ENCODE peak calls at places on chromosomes 13 and 19, in ten cellular contexts. T, F, R, A, G, Y, J, V, L and E are unnamed samples.

GRCh38 chr13:84481958-84482357 is 599.7 kb upstream of the SLITRK1 start:
- DNase-seq in T (no peak), F (no peak), R (no peak), A (no peak), G (no peak), Y (no peak), J (no peak), V (no peak), L (peak), E (no peak)

GRCh38 chr13:66528903-66529576 is 701.1 kb downstream of the PCDH9 start:
- DNase-seq in T (no peak), F (no peak), R (no peak), A (no peak), G (no peak), Y (no peak), J (no peak), V (no peak), L (no peak), E (no peak)

GRCh38 chr19:35123573-35123972 is 8.0 kb downstream of the FXYD3 start:
- DNase-seq in T (peak), F (no peak), R (no peak), A (no peak), G (peak), Y (no peak), J (peak), V (no peak), L (no peak), E (no peak)

GRCh38 chr19:4060621-4061177 is 6.0 kb downstream of the ZBTB7A start:
- DNase-seq in T (peak), F (peak), R (no peak), A (no peak), G (no peak), Y (no peak), J (peak), V (no peak), L (no peak), E (no peak)

GRCh38 chr13:24162604-24163003 is 2.1 kb downstream of the SPATA13 start:
- DNase-seq in T (peak), F (no peak), R (no peak), A (no peak), G (no peak), Y (no peak), J (no peak), V (no peak), L (no peak), E (no peak)

GRCh38 chr19:23384166-23384565 is 11.1 kb downstream of the ZNF91 start:
- DNase-seq in T (no peak), F (no peak), R (no peak), A (no peak), G (no peak), Y (no peak), J (no peak), V (no peak), L (no peak), E (no peak)

GRCh38 chr19:47229674-47230121 is 1.3 kb downstream of the BBC3 start:
- DNase-seq in T (peak), F (peak), R (no peak), A (no peak), G (peak), Y (peak), J (no peak), V (peak), L (no peak), E (no peak)

GRCh38 chr13:75442736-75443234 is 39.2 kb downstream of the TBC1D4 start:
- DNase-seq in T (no peak), F (no peak), R (no peak), A (no peak), G (no peak), Y (no peak), J (peak), V (no peak), L (peak), E (no peak)

GRCh38 chr19:40671404-40671803 is 19.0 kb downstream of the NUMBL start:
- DNase-seq in T (no peak), F (no peak), R (no peak), A (no peak), G (no peak), Y (no peak), J (peak), V (peak), L (no peak), E (no peak)

GRCh38 chr13:66353664-66354063 is 876.5 kb downstream of the PCDH9 start:
- DNase-seq in T (peak), F (no peak), R (no peak), A (no peak), G (no peak), Y (no peak), J (no peak), V (no peak), L (peak), E (peak)

GRCh38 chr13:32205426-32206096 is 109.6 kb downstream of the ZAR1L start:
- DNase-seq in T (no peak), F (no peak), R (no peak), A (no peak), G (no peak), Y (no peak), J (no peak), V (no peak), L (peak), E (peak)

GRCh38 chr13:50410921-50411712 is 395.9 kb downstream of the KCNRG start:
- DNase-seq in T (no peak), F (peak), R (no peak), A (no peak), G (peak), Y (no peak), J (no peak), V (no peak), L (peak), E (no peak)

GRCh38 chr19:42595550-42596172 is 937 bp upstream of the CEACAM8 start:
- DNase-seq in T (no peak), F (no peak), R (no peak), A (no peak), G (no peak), Y (no peak), J (no peak), V (no peak), L (no peak), E (no peak)

GRCh38 chr13:75704942-75705320 is 68.8 kb downstream of the LMO7 start:
- DNase-seq in T (peak), F (no peak), R (no peak), A (peak), G (peak), Y (no peak), J (no peak), V (peak), L (no peak), E (peak)

GRCh38 chr13:21243045-21243842 is 66.8 kb downstream of the MRPL57 start:
- DNase-seq in T (peak), F (no peak), R (no peak), A (no peak), G (no peak), Y (no peak), J (no peak), V (no peak), L (no peak), E (no peak)

GRCh38 chr13:44653261-44653660 is 77.1 kb upstream of the TSC22D1 start:
- DNase-seq in T (no peak), F (no peak), R (no peak), A (no peak), G (no peak), Y (no peak), J (no peak), V (no peak), L (no peak), E (no peak)

GRCh38 chr13:49980266-49980665 is 16.6 kb upstream of the TRIM13 start:
- DNase-seq in T (no peak), F (no peak), R (no peak), A (no peak), G (no peak), Y (no peak), J (no peak), V (no peak), L (peak), E (no peak)

GRCh38 chr19:37362733-37363132 is 8.2 kb upstream of the ZNF527 start:
- DNase-seq in T (peak), F (peak), R (no peak), A (no peak), G (no peak), Y (no peak), J (no peak), V (no peak), L (peak), E (no peak)

GRCh38 chr19:29843180-29844051 is 31.6 kb downstream of the CCNE1 start:
- DNase-seq in T (peak), F (peak), R (no peak), A (peak), G (peak), Y (no peak), J (peak), V (no peak), L (peak), E (no peak)

GRCh38 chr13:51768378-51768921 is 35.5 kb downstream of the DHRS12 start:
- DNase-seq in T (no peak), F (peak), R (no peak), A (no peak), G (no peak), Y (no peak), J (no peak), V (no peak), L (no peak), E (no peak)

GRCh38 chr19:11495481-11495880 is 10.2 kb downstream of the ZNF653 start:
- DNase-seq in T (no peak), F (no peak), R (no peak), A (no peak), G (no peak), Y (no peak), J (no peak), V (no peak), L (no peak), E (no peak)

GRCh38 chr13:113207890-113208423 is 512 bp downstream of the PCID2 start:
- DNase-seq in T (peak), F (peak), R (no peak), A (peak), G (peak), Y (peak), J (peak), V (no peak), L (peak), E (no peak)

GRCh38 chr19:2289714-2290435 is 7.9 kb upstream of the PEAK3 start:
- DNase-seq in T (peak), F (peak), R (no peak), A (peak), G (no peak), Y (peak), J (peak), V (no peak), L (no peak), E (no peak)

GRCh38 chr19:46785980-46786235 is 2.5 kb downstream of the SLC1A5 start:
- DNase-seq in T (no peak), F (no peak), R (no peak), A (no peak), G (no peak), Y (no peak), J (no peak), V (no peak), L (no peak), E (no peak)

GRCh38 chr19:2249880-2250764 is 999 bp downstream of the AMH start:
- DNase-seq in T (no peak), F (peak), R (no peak), A (no peak), G (no peak), Y (no peak), J (no peak), V (no peak), L (no peak), E (no peak)

GRCh38 chr19:1580957-1581356 is 11.7 kb downstream of the MBD3 start:
- DNase-seq in T (no peak), F (no peak), R (no peak), A (no peak), G (no peak), Y (no peak), J (no peak), V (no peak), L (no peak), E (no peak)

GRCh38 chr19:53991224-53992113 is at the start of gene CACNG6:
- DNase-seq in T (no peak), F (peak), R (no peak), A (no peak), G (peak), Y (no peak), J (no peak), V (no peak), L (peak), E (no peak)

GRCh38 chr13:112891477-112892401 is 77.3 kb upstream of the MCF2L start:
- DNase-seq in T (no peak), F (peak), R (no peak), A (no peak), G (peak), Y (no peak), J (no peak), V (no peak), L (no peak), E (no peak)

GRCh38 chr13:108615241-108615640 is 14.2 kb upstream of the MYO16 start:
- DNase-seq in T (no peak), F (no peak), R (no peak), A (no peak), G (no peak), Y (no peak), J (no peak), V (no peak), L (no peak), E (no peak)

GRCh38 chr13:108609353-108609752 is 20.1 kb upstream of the MYO16 start:
- DNase-seq in T (no peak), F (no peak), R (no peak), A (no peak), G (no peak), Y (peak), J (no peak), V (no peak), L (peak), E (peak)

GRCh38 chr13:108606424-108606823 is 23.0 kb upstream of the MYO16 start:
- DNase-seq in T (no peak), F (no peak), R (no peak), A (no peak), G (no peak), Y (no peak), J (no peak), V (no peak), L (no peak), E (no peak)

GRCh38 chr13:108610517-108610916 is 18.9 kb upstream of the MYO16 start:
- DNase-seq in T (no peak), F (no peak), R (no peak), A (no peak), G (no peak), Y (no peak), J (no peak), V (no peak), L (no peak), E (no peak)
- H3K4me3 ChIP-seq in T (no peak), F (no peak), R (no peak), A (no peak), G (no peak), Y (no peak), J (no peak), V (no peak), L (no peak), E (no peak)

GRCh38 chr13:87810391-87810801 is 139.2 kb downstream of the SLITRK5 start:
- DNase-seq in T (peak), F (peak), R (no peak), A (peak), G (peak), Y (no peak), J (no peak), V (no peak), L (no peak), E (no peak)
- TF ChIP-seq CTCF in T (no peak), F (peak), R (no peak), A (no peak), G (peak), Y (no peak), J (no peak), V (no peak), L (no peak), E (no peak)

DNA sequence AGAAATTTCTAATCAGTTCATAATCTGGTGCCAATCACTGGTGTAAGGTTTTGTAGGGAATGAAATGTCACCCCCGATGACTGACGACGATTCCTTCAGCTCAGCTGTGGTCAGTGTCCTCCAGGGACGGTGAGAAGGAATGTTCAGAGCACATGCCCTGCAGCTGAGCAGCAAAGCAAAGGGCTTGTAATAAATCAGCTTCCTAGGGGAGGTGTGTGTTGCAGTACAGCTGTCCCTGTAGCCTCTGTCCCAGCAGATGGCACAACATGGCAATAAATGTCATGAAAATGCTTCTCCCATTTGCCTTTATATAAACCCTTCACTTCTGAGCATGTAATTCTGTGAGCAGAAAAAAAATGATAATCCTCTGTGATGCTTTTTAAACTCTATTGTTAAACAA is 102.4 kb downstream of the FAM216B start:
- DNase-seq in T (peak), F (peak), R (no peak), A (no peak), G (peak), Y (peak), J (no peak), V (no peak), L (peak), E (peak)
- H3K4me3 ChIP-seq in T (no peak), F (no peak), R (no peak), A (no peak), G (no peak), Y (no peak), J (no peak), V (no peak), L (no peak), E (no peak)

GRCh38 chr19:13260883-13261653 is 110.9 kb downstream of the IER2 start:
- DNase-seq in T (peak), F (no peak), R (no peak), A (no peak), G (peak), Y (peak), J (no peak), V (peak), L (peak), E (peak)
- TF ChIP-seq CTCF in T (no peak), F (no peak), R (no peak), A (no peak), G (peak), Y (no peak), J (no peak), V (no peak), L (no peak), E (no peak)

GRCh38 chr19:45764947-45765346 is 4.1 kb downstream of the SIX5 start:
- DNase-seq in T (no peak), F (no peak), R (no peak), A (no peak), G (no peak), Y (no peak), J (peak), V (no peak), L (no peak), E (no peak)
- H3K4me3 ChIP-seq in T (no peak), F (no peak), R (no peak), A (no peak), G (no peak), Y (no peak), J (peak), V (no peak), L (no peak), E (no peak)

DNA sequence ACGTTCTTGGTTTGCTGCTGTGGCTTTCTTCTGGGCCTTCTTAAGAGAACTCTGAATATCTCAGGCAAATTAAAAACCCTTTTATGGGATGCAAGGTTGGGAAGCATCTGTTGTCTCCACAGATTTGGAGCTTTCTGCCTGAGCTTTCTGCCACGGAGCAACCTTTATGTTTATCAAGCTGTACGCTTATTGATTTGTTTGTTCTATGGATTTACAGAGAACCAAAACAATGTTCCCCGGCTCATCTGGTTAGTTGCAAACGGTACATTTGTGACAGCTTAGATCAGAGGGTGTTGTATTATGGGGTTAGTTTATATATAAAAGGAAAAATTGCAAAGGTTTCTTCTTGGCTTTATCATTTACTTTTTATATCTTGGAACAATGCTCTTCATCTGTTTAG is 479.6 kb downstream of the DIAPH3 start:
- DNase-seq in T (no peak), F (no peak), R (no peak), A (no peak), G (no peak), Y (no peak), J (no peak), V (no peak), L (no peak), E (no peak)
- TF ChIP-seq CTCF in T (no peak), F (no peak), R (no peak), A (no peak), G (no peak), Y (no peak), J (no peak), V (no peak), L (no peak), E (no peak)

DNA sequence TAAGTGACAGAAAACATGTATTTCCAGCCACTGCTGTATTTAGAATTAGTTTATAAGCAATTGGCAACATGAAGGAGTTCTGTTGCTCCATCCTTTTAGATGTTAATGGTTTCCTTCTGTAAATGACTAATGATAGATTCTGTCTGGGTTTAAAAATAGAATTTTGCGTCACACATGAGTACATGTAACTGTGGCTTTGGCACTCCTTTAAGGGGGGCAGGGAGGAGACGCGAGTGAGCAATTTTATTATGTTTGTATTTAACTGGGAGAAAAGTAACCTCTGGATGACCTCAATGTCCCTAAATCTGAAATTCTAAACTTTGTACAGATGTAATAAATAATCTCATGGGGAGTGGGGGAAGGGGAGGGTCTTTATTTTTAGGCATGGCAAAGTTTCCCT is 237.6 kb downstream of the RGCC start:
- DNase-seq in T (peak), F (no peak), R (no peak), A (no peak), G (no peak), Y (peak), J (peak), V (no peak), L (peak), E (no peak)
- H3K4me3 ChIP-seq in T (no peak), F (no peak), R (no peak), A (no peak), G (no peak), Y (no peak), J (peak), V (no peak), L (no peak), E (no peak)

GRCh38 chr13:102847272-102848234 is 1.7 kb downstream of the ERCC5 start:
- DNase-seq in T (no peak), F (no peak), R (no peak), A (no peak), G (no peak), Y (peak), J (no peak), V (no peak), L (peak), E (no peak)
- TF ChIP-seq CTCF in T (peak), F (peak), R (peak), A (peak), G (peak), Y (peak), J (peak), V (peak), L (peak), E (peak)

DNA sequence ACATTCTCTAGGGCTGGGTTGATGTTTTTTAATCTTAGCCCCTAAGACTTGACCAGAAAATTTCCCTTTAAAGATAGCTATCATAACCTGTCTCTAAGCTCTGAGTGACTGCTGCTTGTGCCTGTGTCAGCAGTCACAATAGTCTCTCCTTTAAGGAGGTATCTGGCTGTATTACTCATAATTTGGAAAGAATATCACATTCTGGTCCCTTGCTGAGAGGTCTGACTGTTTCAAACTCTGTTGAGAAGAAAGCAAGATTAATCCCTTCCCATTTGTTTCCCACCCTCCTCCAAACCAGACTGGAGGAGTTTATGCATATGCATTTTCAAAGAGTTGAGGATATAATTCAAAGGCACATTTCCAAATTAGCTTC is 2.3 kb downstream of the HTR2A start:
- DNase-seq in T (no peak), F (no peak), R (no peak), A (no peak), G (no peak), Y (no peak), J (no peak), V (no peak), L (peak), E (no peak)
- H3K4me3 ChIP-seq in T (no peak), F (peak), R (peak), A (peak), G (peak), Y (no peak), J (peak), V (peak), L (peak), E (peak)